ENCODE peak calls at places on chromosomes 1 and 21, in four cellular contexts. F is psoas muscle, K is K562, P is prostate gland. R is an unnamed sample.

GRCh38 chr1:172556461-172556860 is 23.5 kb downstream of the SUCO start:
- DNase-seq in P (no peak), K (no peak), F (no peak), R (no peak)

GRCh38 chr1:3482590-3482899 is 28.1 kb downstream of the ARHGEF16 start:
- DNase-seq in K (peak; percentile 54), P (no peak), F (no peak), R (no peak)

GRCh38 chr1:42529724-42530161 is 66.7 kb downstream of the CCDC30 start:
- DNase-seq in F (no peak), K (no peak), P (no peak), R (no peak)

GRCh38 chr1:41486053-41486891 is 1.8 kb upstream of the EDN2 start:
- DNase-seq in P (no peak), F (no peak), K (no peak), R (no peak)

GRCh38 chr1:216621536-216621935 is 101.7 kb downstream of the ESRRG start:
- DNase-seq in K (no peak), F (no peak), P (no peak), R (no peak)

GRCh38 chr1:44288883-44289282 is 66.2 kb downstream of the ERI3 start:
- DNase-seq in K (no peak), P (no peak), F (no peak), R (no peak)

GRCh38 chr1:30845237-30845636 is 63.3 kb downstream of the SDC3 start:
- DNase-seq in P (no peak), F (no peak), K (no peak), R (no peak)

GRCh38 chr1:183023601-183024351 is 556 bp downstream of the LAMC1 start:
- DNase-seq in K (peak; percentile 19), P (peak; percentile 86), F (peak; percentile 65), R (peak; percentile 89)

GRCh38 chr1:222420621-222421020 is 127.3 kb downstream of the HHIPL2 start:
- DNase-seq in K (no peak), F (no peak), P (no peak), R (no peak)

GRCh38 chr1:82972841-82973553 is 1025.9 kb downstream of the TTLL7 start:
- DNase-seq in K (no peak), F (no peak), P (no peak), R (no peak)

GRCh38 chr1:44672956-44673674 is 1.2 kb downstream of the TMEM53 start:
- DNase-seq in P (no peak), K (no peak), F (no peak), R (no peak)

GRCh38 chr21:31012133-31013089 is 25.9 kb downstream of the KRTAP19-8 start:
- DNase-seq in F (no peak), P (no peak), K (no peak), R (no peak)

GRCh38 chr1:244074559-244075171 is 23.6 kb downstream of the ZBTB18 start:
- DNase-seq in K (no peak), F (no peak), P (no peak), R (no peak)

GRCh38 chr1:36323636-36324321 is at the start of gene EVA1B:
- DNase-seq in K (peak; percentile 91), P (peak; percentile 66), F (peak; percentile 79), R (peak; percentile 80)

GRCh38 chr1:116033322-116033721 is 57.0 kb downstream of the SLC22A15 start:
- DNase-seq in K (no peak), F (no peak), P (peak; percentile 38), R (no peak)

GRCh38 chr1:117284408-117285215 is 73.9 kb upstream of the VTCN1 start:
- DNase-seq in K (peak; percentile 58), P (peak; percentile 24), F (no peak), R (no peak)

GRCh38 chr21:33825898-33826297 is 89.7 kb downstream of the ATP5PO start:
- DNase-seq in F (no peak), K (no peak), P (no peak), R (no peak)

GRCh38 chr1:107748529-107748928 is 216.5 kb downstream of the VAV3 start:
- DNase-seq in F (no peak), K (no peak), P (no peak), R (no peak)

GRCh38 chr1:64335634-64336033 is 132.2 kb downstream of the UBE2U start:
- DNase-seq in F (no peak), P (no peak), K (no peak), R (no peak)

GRCh38 chr1:20573987-20574386 is 14.9 kb upstream of the CDA start:
- DNase-seq in K (no peak), P (no peak), F (no peak), R (no peak)

GRCh38 chr1:68558321-68559026 is 61.6 kb upstream of the DEPDC1 start:
- DNase-seq in K (no peak), F (no peak), P (no peak), R (no peak)

GRCh38 chr21:37551406-37552355 is 185.1 kb downstream of the DYRK1A start:
- DNase-seq in P (no peak), F (peak; percentile 71), K (no peak), R (no peak)

GRCh38 chr21:32328595-32328994 is 29.9 kb downstream of the MRAP start:
- DNase-seq in K (no peak), P (no peak), F (no peak), R (no peak)

GRCh38 chr1:42144336-42145189 is 8.6 kb upstream of the GUCA2B start:
- DNase-seq in P (no peak), F (no peak), K (no peak), R (no peak)

GRCh38 chr21:42282715-42283114 is 32.5 kb downstream of the TFF3 start:
- DNase-seq in F (no peak), K (no peak), P (no peak), R (no peak)

GRCh38 chr1:22418852-22419480 is 32.7 kb upstream of the ZBTB40 start:
- DNase-seq in K (no peak), F (no peak), P (no peak), R (no peak)

GRCh38 chr1:118333601-118334241 is 148.7 kb upstream of the SPAG17 start:
- DNase-seq in F (no peak), K (no peak), P (no peak), R (no peak)

GRCh38 chr1:184289825-184290550 is 96.8 kb upstream of the C1orf21 start:
- DNase-seq in K (no peak), F (no peak), P (no peak), R (no peak)

GRCh38 chr1:65108025-65108692 is 39.8 kb upstream of the AK4 start:
- DNase-seq in P (no peak), F (no peak), K (no peak), R (no peak)

GRCh38 chr1:27726173-27726793 is 522 bp downstream of the FAM76A start:
- DNase-seq in P (peak; percentile 27), K (peak; percentile 88), F (peak; percentile 54), R (peak; percentile 66)

GRCh38 chr1:215473943-215474342 is 93.2 kb upstream of the KCTD3 start:
- DNase-seq in P (no peak), F (no peak), K (no peak), R (no peak)

GRCh38 chr1:22340873-22341272 is 110.8 kb upstream of the ZBTB40 start:
- DNase-seq in P (no peak), K (no peak), F (no peak), R (no peak)

GRCh38 chr21:39852726-39853510 is 14.3 kb upstream of the PCP4 start:
- DNase-seq in P (no peak), K (no peak), F (no peak), R (no peak)

GRCh38 chr1:46612937-46613660 is 3.5 kb downstream of the MOB3C start:
- DNase-seq in F (peak; percentile 73), K (no peak), P (no peak), R (no peak)

GRCh38 chr21:26007911-26008579 is 162.5 kb downstream of the APP start:
- DNase-seq in F (no peak), P (no peak), K (no peak), R (no peak)

DNA sequence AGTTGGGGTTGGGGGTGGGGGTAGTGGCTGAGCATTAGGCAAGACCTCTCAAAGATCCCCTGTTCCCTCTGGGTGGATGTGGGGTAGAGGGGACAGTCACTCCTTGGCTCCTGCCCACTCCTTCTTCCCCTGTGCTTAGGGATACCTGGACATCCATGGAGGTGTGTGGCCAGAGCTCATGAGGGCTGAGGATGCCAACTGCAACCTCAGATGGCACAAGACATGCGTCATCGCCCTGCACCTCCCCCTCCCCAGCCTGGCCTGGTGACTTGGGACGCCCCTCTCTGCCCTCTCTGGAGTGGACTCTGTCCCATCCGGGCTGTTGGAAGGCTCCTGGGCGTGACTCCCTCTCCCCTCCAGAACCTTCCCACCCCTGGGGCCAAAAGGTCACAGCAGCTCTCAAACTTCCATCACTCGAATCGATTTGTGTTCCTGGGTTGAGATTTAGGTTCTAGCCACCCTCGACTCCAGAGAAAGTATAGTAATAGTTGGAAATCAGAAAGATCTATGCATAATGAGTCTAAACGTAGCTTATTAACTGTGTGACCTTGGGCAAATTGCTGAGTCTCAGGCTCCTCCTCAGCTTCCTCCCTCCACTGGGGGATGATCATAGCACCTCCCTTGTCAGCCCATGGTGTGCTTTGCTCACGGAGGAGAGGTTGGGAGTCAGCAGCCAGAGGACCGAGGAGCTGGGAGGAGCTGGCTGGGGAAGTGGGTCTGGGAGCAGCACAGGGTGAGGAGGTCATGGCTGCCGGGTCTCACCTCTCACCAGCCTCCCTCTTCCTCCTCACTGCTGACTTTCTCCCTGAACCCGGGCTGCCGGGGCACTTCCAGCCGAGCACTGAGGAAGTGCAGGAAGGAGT is 2.2 kb upstream of the PTPN7 start:
- DNase-seq in K (peak; percentile 41), F (no peak), P (no peak), R (no peak)
- H3K27me3 ChIP-seq in K (no peaks in the 10 kb centered on the region), F (no peaks in the 10 kb centered on the region), P (no peaks in the 10 kb centered on the region), R (no peaks in the 10 kb centered on the region)

DNA sequence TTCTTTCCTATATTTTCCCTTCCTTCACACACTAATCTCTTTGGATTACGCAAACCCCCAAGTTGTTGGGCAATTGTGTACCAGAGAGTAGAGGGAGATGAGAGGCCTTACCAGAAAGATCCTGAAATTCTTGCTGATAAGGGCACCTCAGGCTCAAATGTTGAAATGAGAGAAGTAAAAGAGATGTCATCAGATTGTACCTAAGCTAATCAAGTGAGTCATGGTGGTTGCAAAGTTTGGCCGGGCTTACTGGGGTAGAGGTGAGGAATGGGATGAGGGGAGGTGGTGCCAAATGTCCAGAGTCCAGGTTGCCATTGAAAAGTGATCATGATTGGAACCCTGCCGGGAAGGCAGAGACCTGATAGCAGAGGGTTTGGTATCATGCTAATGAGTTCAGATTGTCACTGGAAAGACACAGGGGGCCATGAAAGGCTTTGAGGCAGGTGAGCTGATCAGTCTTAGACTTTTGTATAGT is 43.1 kb downstream of the OPTC start:
- DNase-seq in K (no peak), F (peak; percentile 45), P (no peak), R (peak; percentile 87)
- H3K27ac ChIP-seq in K (no peak overlapping the region), F (no peak overlapping the region), P (no peak overlapping the region), R (peak overlapping the region; percentile 77)

DNA sequence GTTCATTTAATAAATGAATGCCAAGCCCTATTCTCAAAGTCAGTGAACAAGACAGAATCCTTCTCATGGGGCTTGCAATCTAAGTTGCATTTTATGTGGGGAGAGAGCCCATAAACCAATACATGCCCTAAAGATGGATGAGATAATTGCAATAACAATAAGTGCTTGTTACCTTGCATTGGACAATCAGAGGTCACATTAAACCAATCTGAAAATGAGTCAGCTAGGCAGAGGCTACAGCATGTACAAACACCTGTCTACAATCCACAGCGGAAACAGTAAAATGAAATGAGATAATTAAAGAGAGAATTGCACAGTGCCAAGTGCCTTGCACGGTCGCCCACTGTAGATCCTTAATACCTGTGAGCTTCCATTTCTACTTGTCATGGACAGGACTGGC is 7.4 kb upstream of the IGFN1 start:
- DNase-seq in F (no peak), K (no peak), P (no peak), R (no peak)
- H3K27me3 ChIP-seq in F (no peaks in the 10 kb centered on the region), K (peaks cover 37% of the 10 kb centered on the region), P (no peaks in the 10 kb centered on the region), R (no peaks in the 10 kb centered on the region)

DNA sequence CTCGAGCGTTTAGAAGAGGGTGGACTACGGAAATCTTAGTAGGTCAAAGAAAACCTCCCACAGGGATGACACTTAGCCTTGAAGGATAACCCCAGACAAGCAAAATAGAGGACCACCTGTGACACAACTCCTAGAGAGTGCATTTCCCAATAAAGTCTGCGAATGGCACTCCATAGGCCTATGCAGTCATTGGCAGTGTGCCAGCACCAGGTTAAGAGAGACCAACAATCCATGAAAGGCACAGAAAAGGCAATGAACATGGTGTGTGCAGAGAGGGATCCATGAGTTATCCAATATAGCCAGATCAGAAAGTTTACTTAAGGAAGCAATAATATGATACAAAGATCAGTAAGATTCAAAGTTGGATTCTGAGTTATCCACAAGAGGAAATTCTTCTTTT is 45.2 kb upstream of the FMO2 start:
- DNase-seq in F (no peak), P (no peak), K (no peak), R (no peak)
- H3K27ac ChIP-seq in F (peak overlapping the region; percentile 75), P (no peak overlapping the region), K (no peak overlapping the region), R (peak overlapping the region; percentile 82)